ENCODE peak calls at places on chromosomes 12 and 14, in four cellular contexts. Y is GM12878, P is K562, V is GM12891. T is an unnamed sample.

GRCh38 chr12:90062799-90063198 is 354.2 kb upstream of the ATP2B1 start:
- DNase-seq in P (peak), Y (no peak), V (no peak), T (no peak)

GRCh38 chr14:22887260-22887989 is 4.4 kb downstream of the REM2 start:
- DNase-seq in Y (peak), P (peak), V (no peak), T (no peak)

GRCh38 chr12:121036810-121037326 is 2.2 kb downstream of the OASL start:
- DNase-seq in V (no peak), Y (no peak), P (no peak), T (no peak)

GRCh38 chr14:67240168-67240932 is 885 bp upstream of the PALS1 start:
- DNase-seq in Y (no peak), V (no peak), P (no peak), T (peak)

GRCh38 chr12:105409881-105410471 is 79.5 kb downstream of the C12orf75 start:
- DNase-seq in Y (no peak), P (no peak), V (no peak), T (no peak)

GRCh38 chr14:73058923-73059311 is 583 bp downstream of the RBM25 start:
- DNase-seq in P (peak), Y (no peak), V (peak), T (peak)

GRCh38 chr14:56659964-56660551 is 80.5 kb downstream of the TMEM260 start:
- DNase-seq in P (peak), V (peak), Y (no peak), T (peak)

GRCh38 chr12:6335451-6336078 is 6.3 kb downstream of the TNFRSF1A start:
- DNase-seq in V (peak), Y (peak), P (peak), T (no peak)

GRCh38 chr14:25122188-25122587 is 72.2 kb upstream of the STXBP6 start:
- DNase-seq in V (no peak), P (no peak), Y (no peak), T (no peak)

GRCh38 chr14:25122843-25123242 is 72.9 kb upstream of the STXBP6 start:
- DNase-seq in P (no peak), Y (no peak), V (no peak), T (no peak)

GRCh38 chr14:25120261-25120660 is 70.3 kb upstream of the STXBP6 start:
- DNase-seq in V (no peak), Y (no peak), P (no peak), T (no peak)

GRCh38 chr14:25118671-25119070 is 68.7 kb upstream of the STXBP6 start:
- DNase-seq in V (no peak), P (no peak), Y (no peak), T (no peak)

GRCh38 chr14:25121342-25122129 is 71.6 kb upstream of the STXBP6 start:
- DNase-seq in P (no peak), Y (no peak), V (no peak), T (no peak)
- TF ChIP-seq SPI1 in P (no peak), Y (no peak), V (no peak), T (no peak)

DNA sequence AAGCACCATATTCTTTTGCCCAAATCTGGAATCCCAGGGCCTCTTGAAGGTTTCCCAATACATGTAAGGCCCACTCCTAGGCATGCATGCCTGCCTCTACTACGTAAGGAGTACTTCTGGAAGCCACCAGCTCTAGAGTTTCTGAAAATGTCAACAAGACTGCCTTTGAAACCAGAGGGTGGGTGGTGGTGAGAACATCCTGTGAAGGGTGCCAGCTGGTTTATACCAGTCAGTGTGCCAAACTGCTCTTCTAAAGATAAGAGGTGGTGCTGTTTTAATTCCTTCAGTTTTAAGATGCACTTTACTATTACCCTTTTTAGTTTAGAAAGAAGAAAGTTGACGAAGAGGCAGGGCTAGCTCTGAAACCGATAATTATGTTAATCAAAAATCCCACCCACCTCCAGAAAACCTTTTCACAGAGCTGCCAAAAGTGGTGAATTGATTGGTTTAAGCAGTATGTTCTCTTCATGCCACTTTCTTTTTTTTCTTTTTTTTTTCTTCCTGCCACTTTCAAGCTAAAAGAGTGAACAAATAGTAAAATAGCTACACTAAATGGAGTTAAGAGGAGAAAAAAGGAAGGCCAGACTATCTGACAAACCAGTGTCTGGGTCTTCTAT is 8.8 kb upstream of the WDR89 start:
- DNase-seq in Y (peak), P (no peak), V (no peak), T (no peak)
- TF ChIP-seq SPI1 in Y (no peak), P (no peak), V (no peak), T (no peak)

GRCh38 chr12:97801471-97802045 is 339.0 kb downstream of the RMST start:
- DNase-seq in P (no peak), Y (no peak), V (no peak), T (peak)

GRCh38 chr12:97805086-97805485 is 342.5 kb downstream of the RMST start:
- DNase-seq in V (no peak), P (no peak), Y (no peak), T (no peak)

GRCh38 chr12:97800561-97800960 is 338.0 kb downstream of the RMST start:
- DNase-seq in V (no peak), Y (no peak), P (no peak), T (peak)
- TF ChIP-seq SPI1 in V (no peak), Y (no peak), P (no peak), T (peak)

DNA sequence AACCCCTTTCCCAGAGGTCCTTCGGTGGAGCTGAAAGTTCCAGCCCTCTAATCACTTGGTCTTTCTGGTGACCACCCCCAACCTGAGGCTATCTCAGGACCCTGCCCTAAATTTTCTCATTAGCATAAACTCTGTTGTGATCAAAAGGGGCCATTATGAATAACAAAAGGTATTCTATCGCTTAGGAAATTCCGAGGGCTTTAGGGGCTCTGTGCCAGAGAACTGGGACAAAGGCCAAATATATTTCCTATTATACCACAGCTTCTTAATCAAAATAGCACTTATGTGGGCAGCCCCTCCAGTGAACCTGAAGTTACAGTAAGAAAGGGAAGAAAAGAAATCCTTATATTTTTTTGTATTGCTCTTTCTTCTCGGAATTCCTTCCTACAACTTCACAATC is 125.3 kb upstream of the NPAS3 start:
- DNase-seq in P (no peak), Y (no peak), V (no peak), T (no peak)
- TF ChIP-seq SPI1 in P (no peak), Y (no peak), V (no peak), T (no peak)

GRCh38 chr14:94077111-94077821 is 3.7 kb downstream of the DDX24 start:
- DNase-seq in P (peak), Y (no peak), V (no peak), T (no peak)

GRCh38 chr14:94079891-94080605 is 954 bp downstream of the DDX24 start:
- DNase-seq in Y (no peak), V (no peak), P (no peak), T (no peak)

GRCh38 chr14:94077823-94078222 is 3.2 kb downstream of the DDX24 start:
- DNase-seq in P (no peak), Y (no peak), V (no peak), T (no peak)

GRCh38 chr14:94080606-94081385 is at the start of the genes DDX24 and IFI27L1:
- DNase-seq in V (peak), P (peak), Y (peak), T (peak)

GRCh38 chr14:94081386-94081820 is 293 bp downstream of the IFI27L1 start:
- DNase-seq in V (no peak), P (no peak), Y (no peak), T (no peak)
- TF ChIP-seq SPI1 in V (no peak), P (no peak), Y (no peak), T (no peak)

GRCh38 chr14:70257526-70257925 is 68.8 kb upstream of the SLC8A3 start:
- DNase-seq in P (peak), Y (no peak), V (no peak), T (no peak)

GRCh38 chr14:70259420-70259819 is 70.7 kb upstream of the SLC8A3 start:
- DNase-seq in P (no peak), V (no peak), Y (no peak), T (no peak)

GRCh38 chr14:70254476-70254961 is 65.8 kb upstream of the SLC8A3 start:
- DNase-seq in V (no peak), P (peak), Y (no peak), T (no peak)
- TF ChIP-seq SPI1 in V (no peak), P (no peak), Y (no peak), T (no peak)

DNA sequence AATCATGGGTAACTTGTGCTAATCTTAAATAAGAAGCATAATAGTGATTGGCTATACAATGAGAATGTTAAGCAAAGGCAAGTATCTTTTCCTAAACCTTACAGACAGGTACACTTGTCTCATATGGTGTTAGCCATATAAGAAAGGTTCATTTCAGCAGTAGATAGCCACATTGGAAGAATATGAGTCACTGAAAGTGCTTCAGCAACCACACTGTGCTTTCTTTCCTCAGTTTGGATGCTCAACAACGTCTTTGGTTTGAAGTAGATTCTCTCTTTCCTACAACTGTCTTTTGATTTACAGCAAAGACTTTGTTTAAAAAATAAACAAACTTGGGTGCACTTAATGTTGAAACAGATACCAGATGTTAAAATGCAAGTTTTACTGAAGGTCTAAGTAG is 8.9 kb downstream of the DDHD1 start:
- DNase-seq in Y (peak), V (no peak), P (no peak), T (no peak)
- TF ChIP-seq SPI1 in Y (no peak), V (no peak), P (no peak), T (no peak)

DNA sequence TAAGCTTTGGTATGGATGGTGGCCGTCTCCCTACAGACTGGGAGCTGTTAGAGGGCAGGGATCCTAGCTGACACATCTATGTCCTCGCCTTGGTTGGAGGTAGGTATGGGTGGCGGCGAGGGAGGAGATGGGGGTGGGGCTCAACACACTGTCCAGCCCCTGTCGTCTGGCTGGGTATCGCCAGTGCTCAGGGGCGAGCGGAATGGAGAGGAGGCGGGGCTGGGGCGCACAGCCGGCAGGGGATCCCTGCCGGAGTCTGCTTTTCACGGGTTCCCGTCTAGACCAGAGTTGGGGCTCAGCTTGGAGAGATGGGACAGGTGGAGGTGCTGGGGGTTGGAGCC is 16.1 kb downstream of the TAMALIN start:
- DNase-seq in Y (no peak), V (no peak), P (peak), T (no peak)
- TF ChIP-seq SPI1 in Y (no peak), V (no peak), P (no peak), T (no peak)

GRCh38 chr12:127670294-127670693 is 596.7 kb upstream of the TMEM132C start:
- DNase-seq in V (no peak), Y (no peak), P (no peak), T (no peak)

GRCh38 chr12:127664901-127665300 is 602.1 kb upstream of the TMEM132C start:
- DNase-seq in P (no peak), V (no peak), Y (no peak), T (no peak)

GRCh38 chr12:127667131-127667685 is 599.8 kb upstream of the TMEM132C start:
- DNase-seq in P (no peak), V (no peak), Y (no peak), T (no peak)

GRCh38 chr12:127675936-127676335 is 591.0 kb upstream of the TMEM132C start:
- DNase-seq in P (no peak), V (no peak), Y (no peak), T (no peak)

GRCh38 chr12:127670796-127671195 is 596.2 kb upstream of the TMEM132C start:
- DNase-seq in V (no peak), P (no peak), Y (no peak), T (no peak)
- TF ChIP-seq SPI1 in V (no peak), P (no peak), Y (no peak), T (no peak)

DNA sequence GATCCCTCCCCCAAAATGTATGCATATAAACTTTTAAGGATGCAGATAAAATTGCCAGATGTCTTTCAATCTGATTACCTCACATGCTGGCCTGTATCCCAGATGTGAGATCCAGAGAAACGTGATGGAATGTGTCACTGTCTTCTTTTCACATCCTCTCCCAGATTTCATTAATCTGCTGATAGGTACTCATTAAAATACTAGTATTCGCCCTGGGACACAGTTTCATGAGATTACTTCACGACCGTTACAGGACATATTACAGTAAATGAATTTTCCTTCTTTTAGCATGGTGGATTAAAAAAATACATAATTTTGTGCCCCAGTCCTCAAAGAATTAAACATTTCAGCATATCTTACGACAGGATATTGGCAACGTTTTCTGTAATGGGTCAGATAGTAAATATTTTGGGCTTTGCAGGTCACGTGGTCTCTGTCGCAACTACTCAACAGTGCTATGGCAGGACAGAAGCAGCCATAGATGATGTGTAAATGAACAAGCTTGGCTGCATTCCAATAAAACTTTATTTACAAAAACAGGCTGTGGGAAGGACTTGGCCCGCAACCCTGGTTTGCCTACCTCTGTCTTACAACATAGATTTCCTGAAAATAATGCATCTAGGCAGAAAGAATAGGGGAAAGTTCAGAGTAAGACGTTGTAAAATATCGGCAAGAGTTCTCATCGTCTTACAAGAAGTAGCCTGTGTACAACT is 156.0 kb upstream of the DIO3 start:
- DNase-seq in Y (no peak), V (no peak), P (no peak), T (no peak)
- TF ChIP-seq SPI1 in Y (no peak), V (no peak), P (no peak), T (no peak)